ENCODE peak calls at places on chromosomes 16 and 17, in seven cellular contexts. One of them, this sample, is unnamed.

GRCh38 chr17:320809-321385 is 31.7 kb downstream of the RPH3AL start:
- DNase-seq in heart left ventricle: no peak
- DNase-seq in ovary: no peak
- DNase-seq in breast epithelium: no peak
- DNase-seq in stomach: no peak
- DNase-seq in effector memory CD4-positive, alpha-beta T cell: no peak
- DNase-seq in upper lobe of right lung: peak; percentile 67
- DNase-seq in this sample: peak; percentile 45

GRCh38 chr16:11076259-11077018 is 132.1 kb downstream of the CLEC16A start:
- DNase-seq in heart left ventricle: peak; percentile 23
- DNase-seq in ovary: no peak
- DNase-seq in breast epithelium: no peak
- DNase-seq in stomach: no peak
- DNase-seq in effector memory CD4-positive, alpha-beta T cell: no peak
- DNase-seq in upper lobe of right lung: no peak
- DNase-seq in this sample: no peak

GRCh38 chr16:1470543-1471251 is 4.1 kb downstream of the CLCN7 start:
- DNase-seq in heart left ventricle: peak; percentile 68
- DNase-seq in ovary: no peak
- DNase-seq in breast epithelium: no peak
- DNase-seq in stomach: no peak
- DNase-seq in effector memory CD4-positive, alpha-beta T cell: no peak
- DNase-seq in upper lobe of right lung: peak; percentile 90
- DNase-seq in this sample: peak; percentile 52

GRCh38 chr17:18224428-18225120 is 861 bp upstream of the LLGL1 start:
- DNase-seq in heart left ventricle: peak; percentile 65
- DNase-seq in ovary: peak; percentile 64
- DNase-seq in breast epithelium: no peak
- DNase-seq in stomach: no peak
- DNase-seq in effector memory CD4-positive, alpha-beta T cell: no peak
- DNase-seq in upper lobe of right lung: no peak
- DNase-seq in this sample: no peak

GRCh38 chr17:29390856-29391631 is 881 bp downstream of the TAOK1 start:
- DNase-seq in heart left ventricle: no peak
- DNase-seq in ovary: no peak
- DNase-seq in breast epithelium: no peak
- DNase-seq in stomach: no peak
- DNase-seq in effector memory CD4-positive, alpha-beta T cell: no peak
- DNase-seq in upper lobe of right lung: no peak
- DNase-seq in this sample: peak; percentile 33

GRCh38 chr16:49484454-49484853 is 110.8 kb downstream of the C16orf78 start:
- DNase-seq in heart left ventricle: peak; percentile 77
- DNase-seq in ovary: peak; percentile 85
- DNase-seq in breast epithelium: peak; percentile 54
- DNase-seq in stomach: peak; percentile 56
- DNase-seq in effector memory CD4-positive, alpha-beta T cell: no peak
- DNase-seq in upper lobe of right lung: peak; percentile 72
- DNase-seq in this sample: peak; percentile 84

GRCh38 chr16:69386596-69386995 is 789 bp upstream of the TERF2 start:
- DNase-seq in heart left ventricle: no peak
- DNase-seq in ovary: no peak
- DNase-seq in breast epithelium: peak; percentile 16
- DNase-seq in stomach: no peak
- DNase-seq in effector memory CD4-positive, alpha-beta T cell: no peak
- DNase-seq in upper lobe of right lung: no peak
- DNase-seq in this sample: no peak

GRCh38 chr17:39683295-39683939 is 4.4 kb downstream of the PGAP3 start:
- DNase-seq in heart left ventricle: no peak
- DNase-seq in ovary: no peak
- DNase-seq in breast epithelium: no peak
- DNase-seq in stomach: no peak
- DNase-seq in effector memory CD4-positive, alpha-beta T cell: no peak
- DNase-seq in upper lobe of right lung: no peak
- DNase-seq in this sample: no peak

GRCh38 chr17:48011405-48012150 is 26.0 kb downstream of the COPZ2 start:
- DNase-seq in heart left ventricle: no peak
- DNase-seq in ovary: no peak
- DNase-seq in breast epithelium: peak; percentile 37
- DNase-seq in stomach: peak; percentile 32
- DNase-seq in effector memory CD4-positive, alpha-beta T cell: no peak
- DNase-seq in upper lobe of right lung: no peak
- DNase-seq in this sample: no peak

GRCh38 chr17:60127068-60128064 is 22.4 kb upstream of the CA4 start:
- DNase-seq in heart left ventricle: no peak
- DNase-seq in ovary: no peak
- DNase-seq in breast epithelium: no peak
- DNase-seq in stomach: no peak
- DNase-seq in effector memory CD4-positive, alpha-beta T cell: no peak
- DNase-seq in upper lobe of right lung: no peak
- DNase-seq in this sample: no peak

GRCh38 chr17:64278614-64279013 is 15.6 kb upstream of the TEX2 start:
- DNase-seq in heart left ventricle: no peak
- DNase-seq in ovary: no peak
- DNase-seq in breast epithelium: no peak
- DNase-seq in stomach: no peak
- DNase-seq in effector memory CD4-positive, alpha-beta T cell: no peak
- DNase-seq in upper lobe of right lung: no peak
- DNase-seq in this sample: no peak

GRCh38 chr16:47142469-47143328 is 1.0 kb downstream of the NETO2 start:
- DNase-seq in heart left ventricle: peak; percentile 30
- DNase-seq in ovary: peak; percentile 36
- DNase-seq in breast epithelium: no peak
- DNase-seq in stomach: peak; percentile 29
- DNase-seq in effector memory CD4-positive, alpha-beta T cell: no peak
- DNase-seq in upper lobe of right lung: peak; percentile 66
- DNase-seq in this sample: peak; percentile 47

GRCh38 chr16:14562691-14563491 is 67.2 kb downstream of the PARN start:
- DNase-seq in heart left ventricle: peak; percentile 54
- DNase-seq in ovary: no peak
- DNase-seq in breast epithelium: no peak
- DNase-seq in stomach: peak; percentile 48
- DNase-seq in effector memory CD4-positive, alpha-beta T cell: no peak
- DNase-seq in upper lobe of right lung: no peak
- DNase-seq in this sample: peak; percentile 79

GRCh38 chr17:38328620-38329019 is 15.1 kb downstream of the GPR179 start:
- DNase-seq in heart left ventricle: no peak
- DNase-seq in ovary: no peak
- DNase-seq in breast epithelium: no peak
- DNase-seq in stomach: no peak
- DNase-seq in effector memory CD4-positive, alpha-beta T cell: no peak
- DNase-seq in upper lobe of right lung: no peak
- DNase-seq in this sample: peak; percentile 19

GRCh38 chr16:11676799-11677198 is 8.5 kb downstream of the SNN start:
- DNase-seq in heart left ventricle: no peak
- DNase-seq in ovary: no peak
- DNase-seq in breast epithelium: no peak
- DNase-seq in stomach: no peak
- DNase-seq in effector memory CD4-positive, alpha-beta T cell: no peak
- DNase-seq in upper lobe of right lung: peak; percentile 39
- DNase-seq in this sample: no peak

GRCh38 chr17:38657824-38658740 is 16.7 kb downstream of the EPOP start:
- DNase-seq in heart left ventricle: no peak
- DNase-seq in ovary: no peak
- DNase-seq in breast epithelium: no peak
- DNase-seq in stomach: no peak
- DNase-seq in effector memory CD4-positive, alpha-beta T cell: no peak
- DNase-seq in upper lobe of right lung: peak; percentile 48
- DNase-seq in this sample: no peak

GRCh38 chr17:39612291-39612894 is 4.7 kb upstream of the NEUROD2 start:
- DNase-seq in heart left ventricle: no peak
- DNase-seq in ovary: no peak
- DNase-seq in breast epithelium: no peak
- DNase-seq in stomach: no peak
- DNase-seq in effector memory CD4-positive, alpha-beta T cell: no peak
- DNase-seq in upper lobe of right lung: no peak
- DNase-seq in this sample: no peak

GRCh38 chr17:50604470-50604869 is 30.2 kb upstream of the ABCC3 start:
- DNase-seq in heart left ventricle: peak; percentile 77
- DNase-seq in ovary: peak; percentile 93
- DNase-seq in breast epithelium: no peak
- DNase-seq in stomach: peak; percentile 37
- DNase-seq in effector memory CD4-positive, alpha-beta T cell: no peak
- DNase-seq in upper lobe of right lung: no peak
- DNase-seq in this sample: no peak

GRCh38 chr17:37088913-37089312 is 140.2 kb downstream of the AATF start:
- DNase-seq in heart left ventricle: no peak
- DNase-seq in ovary: no peak
- DNase-seq in breast epithelium: no peak
- DNase-seq in stomach: no peak
- DNase-seq in effector memory CD4-positive, alpha-beta T cell: no peak
- DNase-seq in upper lobe of right lung: no peak
- DNase-seq in this sample: no peak

GRCh38 chr16:878071-878784 is 77.7 kb upstream of the GNG13 start:
- DNase-seq in heart left ventricle: peak; percentile 22
- DNase-seq in ovary: no peak
- DNase-seq in breast epithelium: no peak
- DNase-seq in stomach: no peak
- DNase-seq in effector memory CD4-positive, alpha-beta T cell: no peak
- DNase-seq in upper lobe of right lung: no peak
- DNase-seq in this sample: peak; percentile 12

GRCh38 chr16:73279451-73279850 is 231.5 kb upstream of the ZFHX3 start:
- DNase-seq in heart left ventricle: no peak
- DNase-seq in ovary: no peak
- DNase-seq in breast epithelium: no peak
- DNase-seq in stomach: no peak
- DNase-seq in effector memory CD4-positive, alpha-beta T cell: no peak
- DNase-seq in upper lobe of right lung: no peak
- DNase-seq in this sample: no peak

GRCh38 chr16:72172105-72173034 is at the start of gene PMFBP1:
- DNase-seq in heart left ventricle: peak; percentile 28
- DNase-seq in ovary: no peak
- DNase-seq in breast epithelium: peak; percentile 18
- DNase-seq in stomach: no peak
- DNase-seq in effector memory CD4-positive, alpha-beta T cell: no peak
- DNase-seq in upper lobe of right lung: no peak
- DNase-seq in this sample: no peak

GRCh38 chr17:2853722-2854580 is 57.7 kb downstream of the RAP1GAP2 start:
- DNase-seq in heart left ventricle: peak; percentile 53
- DNase-seq in ovary: peak; percentile 20
- DNase-seq in breast epithelium: no peak
- DNase-seq in stomach: peak; percentile 55
- DNase-seq in effector memory CD4-positive, alpha-beta T cell: no peak
- DNase-seq in upper lobe of right lung: peak; percentile 70
- DNase-seq in this sample: no peak

GRCh38 chr16:9126609-9127008 is 35.2 kb downstream of the HAPSTR1 start:
- DNase-seq in heart left ventricle: no peak
- DNase-seq in ovary: no peak
- DNase-seq in breast epithelium: peak; percentile 7
- DNase-seq in stomach: no peak
- DNase-seq in effector memory CD4-positive, alpha-beta T cell: no peak
- DNase-seq in upper lobe of right lung: no peak
- DNase-seq in this sample: no peak

GRCh38 chr17:50065056-50065455 is 9.1 kb downstream of the ITGA3 start:
- DNase-seq in heart left ventricle: no peak
- DNase-seq in ovary: no peak
- DNase-seq in breast epithelium: no peak
- DNase-seq in stomach: no peak
- DNase-seq in effector memory CD4-positive, alpha-beta T cell: no peak
- DNase-seq in upper lobe of right lung: no peak
- DNase-seq in this sample: no peak

GRCh38 chr17:74217036-74217725 is 3.8 kb downstream of the TTYH2 start:
- DNase-seq in heart left ventricle: no peak
- DNase-seq in ovary: no peak
- DNase-seq in breast epithelium: no peak
- DNase-seq in stomach: no peak
- DNase-seq in effector memory CD4-positive, alpha-beta T cell: no peak
- DNase-seq in upper lobe of right lung: no peak
- DNase-seq in this sample: no peak

GRCh38 chr16:71895679-71896385 is 501 bp downstream of the IST1 start:
- DNase-seq in heart left ventricle: no peak
- DNase-seq in ovary: no peak
- DNase-seq in breast epithelium: peak; percentile 29
- DNase-seq in stomach: peak; percentile 37
- DNase-seq in effector memory CD4-positive, alpha-beta T cell: peak; percentile 10
- DNase-seq in upper lobe of right lung: peak; percentile 83
- DNase-seq in this sample: peak; percentile 74

GRCh38 chr17:80997471-80998387 is 6.1 kb downstream of the CHMP6 start:
- DNase-seq in heart left ventricle: no peak
- DNase-seq in ovary: no peak
- DNase-seq in breast epithelium: no peak
- DNase-seq in stomach: no peak
- DNase-seq in effector memory CD4-positive, alpha-beta T cell: no peak
- DNase-seq in upper lobe of right lung: no peak
- DNase-seq in this sample: no peak

GRCh38 chr17:8002646-8003593 is 505 bp downstream of the GUCY2D start:
- DNase-seq in heart left ventricle: no peak
- DNase-seq in ovary: no peak
- DNase-seq in breast epithelium: no peak
- DNase-seq in stomach: no peak
- DNase-seq in effector memory CD4-positive, alpha-beta T cell: no peak
- DNase-seq in upper lobe of right lung: peak; percentile 66
- DNase-seq in this sample: no peak

GRCh38 chr17:9052921-9053320 is 31.6 kb downstream of the NTN1 start:
- DNase-seq in heart left ventricle: no peak
- DNase-seq in ovary: no peak
- DNase-seq in breast epithelium: no peak
- DNase-seq in stomach: no peak
- DNase-seq in effector memory CD4-positive, alpha-beta T cell: no peak
- DNase-seq in upper lobe of right lung: no peak
- DNase-seq in this sample: peak; percentile 67
- H3K27me3 ChIP-seq in heart left ventricle: no peaks in the 10 kb centered on the region
- H3K27me3 ChIP-seq in ovary: no peaks in the 10 kb centered on the region
- H3K27me3 ChIP-seq in breast epithelium: no peaks in the 10 kb centered on the region
- H3K27me3 ChIP-seq in stomach: no peaks in the 10 kb centered on the region
- H3K27me3 ChIP-seq in effector memory CD4-positive, alpha-beta T cell: no peaks in the 10 kb centered on the region
- H3K27me3 ChIP-seq in upper lobe of right lung: no peaks in the 10 kb centered on the region
- H3K27me3 ChIP-seq in this sample: no peaks in the 10 kb centered on the region

GRCh38 chr17:19769946-19770652 is 22.0 kb upstream of the ALDH3A1 start:
- DNase-seq in heart left ventricle: no peak
- DNase-seq in ovary: no peak
- DNase-seq in breast epithelium: no peak
- DNase-seq in stomach: no peak
- DNase-seq in effector memory CD4-positive, alpha-beta T cell: no peak
- DNase-seq in upper lobe of right lung: no peak
- DNase-seq in this sample: no peak
- H3K27me3 ChIP-seq in heart left ventricle: no peaks in the 10 kb centered on the region
- H3K27me3 ChIP-seq in ovary: no peaks in the 10 kb centered on the region
- H3K27me3 ChIP-seq in breast epithelium: no peaks in the 10 kb centered on the region
- H3K27me3 ChIP-seq in stomach: no peaks in the 10 kb centered on the region
- H3K27me3 ChIP-seq in effector memory CD4-positive, alpha-beta T cell: no peaks in the 10 kb centered on the region
- H3K27me3 ChIP-seq in upper lobe of right lung: no peaks in the 10 kb centered on the region
- H3K27me3 ChIP-seq in this sample: no peaks in the 10 kb centered on the region

DNA sequence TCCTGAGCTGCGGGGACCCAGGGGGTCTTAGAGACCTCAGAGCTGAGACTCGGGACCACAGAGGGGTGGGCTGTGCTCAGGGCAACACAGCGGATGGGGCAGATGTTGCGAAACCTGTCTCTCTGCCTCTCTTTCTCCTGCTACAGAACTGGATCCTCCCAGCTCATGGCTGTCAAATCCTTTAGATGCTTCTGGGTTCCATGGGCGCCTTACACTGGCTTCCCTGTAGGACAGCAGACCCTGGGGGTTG is 288.9 kb downstream of the SEC14L1 start:
- DNase-seq in heart left ventricle: no peak
- DNase-seq in ovary: no peak
- DNase-seq in breast epithelium: no peak
- DNase-seq in stomach: no peak
- DNase-seq in effector memory CD4-positive, alpha-beta T cell: no peak
- DNase-seq in upper lobe of right lung: no peak
- DNase-seq in this sample: no peak
- H3K27me3 ChIP-seq in heart left ventricle: no peaks in the 10 kb centered on the region
- H3K27me3 ChIP-seq in ovary: no peaks in the 10 kb centered on the region
- H3K27me3 ChIP-seq in breast epithelium: no peaks in the 10 kb centered on the region
- H3K27me3 ChIP-seq in stomach: no peaks in the 10 kb centered on the region
- H3K27me3 ChIP-seq in effector memory CD4-positive, alpha-beta T cell: no peaks in the 10 kb centered on the region
- H3K27me3 ChIP-seq in upper lobe of right lung: no peaks in the 10 kb centered on the region
- H3K27me3 ChIP-seq in this sample: no peaks in the 10 kb centered on the region

GRCh38 chr16:84303023-84303422 is 8.3 kb downstream of the WFDC1 start:
- DNase-seq in heart left ventricle: no peak
- DNase-seq in ovary: no peak
- DNase-seq in breast epithelium: no peak
- DNase-seq in stomach: no peak
- DNase-seq in effector memory CD4-positive, alpha-beta T cell: no peak
- DNase-seq in upper lobe of right lung: no peak
- DNase-seq in this sample: no peak
- H3K27me3 ChIP-seq in heart left ventricle: no peaks in the 10 kb centered on the region
- H3K27me3 ChIP-seq in ovary: no peaks in the 10 kb centered on the region
- H3K27me3 ChIP-seq in breast epithelium: no peaks in the 10 kb centered on the region
- H3K27me3 ChIP-seq in stomach: peaks cover 8% of the 10 kb centered on the region
- H3K27me3 ChIP-seq in effector memory CD4-positive, alpha-beta T cell: no peaks in the 10 kb centered on the region
- H3K27me3 ChIP-seq in upper lobe of right lung: no peaks in the 10 kb centered on the region
- H3K27me3 ChIP-seq in this sample: no peaks in the 10 kb centered on the region